ENCODE peak calls at places on chromosomes 2 and 18, in four cellular contexts. Z is A549, Y is IMR-90, C is K562. R is an unnamed sample.
A peak's percentile ranks its signal among the peaks of the same experiment; 100 is the strongest.

GRCh38 chr2:138475394-138475793 is 26.2 kb upstream of the SPOPL start:
- DNase-seq in Y (no peak), C (no peak), Z (no peak), R (no peak)

GRCh38 chr18:6798896-6799295 is 69.4 kb downstream of the ARHGAP28 start:
- DNase-seq in Y (no peak), C (no peak), Z (no peak), R (no peak)

GRCh38 chr18:30432349-30432748 is 610.2 kb downstream of the DSC3 start:
- DNase-seq in Z (no peak), Y (no peak), C (no peak), R (no peak)

GRCh38 chr2:209577376-209578357 is 153.8 kb downstream of the MAP2 start:
- DNase-seq in C (no peak), Y (peak; percentile 6), Z (no peak), R (no peak)

GRCh38 chr2:38407111-38407682 is 30.1 kb upstream of the ATL2 start:
- DNase-seq in C (no peak), Z (no peak), Y (no peak), R (no peak)

GRCh38 chr18:28960146-28960545 is 783.2 kb upstream of the CDH2 start:
- DNase-seq in Y (peak; percentile 60), C (no peak), Z (no peak), R (no peak)

GRCh38 chr2:241018051-241018891 is 19.9 kb downstream of the SNED1 start:
- DNase-seq in C (no peak), Y (peak; percentile 15), Z (no peak), R (peak; percentile 36)

GRCh38 chr2:230582851-230583283 is 129.8 kb upstream of the CAB39 start:
- DNase-seq in Z (no peak), Y (peak; percentile 21), C (no peak), R (no peak)

GRCh38 chr2:188665196-188665595 is 309.0 kb upstream of the COL3A1 start:
- DNase-seq in Y (peak; percentile 55), C (no peak), Z (no peak), R (no peak)

GRCh38 chr18:12326711-12327460 is 18.8 kb downstream of the TUBB6 start:
- DNase-seq in Y (no peak), Z (no peak), C (no peak), R (no peak)

GRCh38 chr18:28792404-28793103 is 615.6 kb upstream of the CDH2 start:
- DNase-seq in C (no peak), Y (no peak), Z (no peak), R (no peak)

GRCh38 chr18:79321625-79322024 is 74.1 kb upstream of the NFATC1 start:
- DNase-seq in Y (peak; percentile 44), Z (no peak), C (no peak), R (no peak)

GRCh38 chr2:200408428-200409311 is 101.2 kb downstream of the KCTD18 start:
- DNase-seq in C (peak; percentile 18), Z (peak; percentile 47), Y (peak; percentile 97), R (no peak)

GRCh38 chr2:222424281-222424728 is at the start of gene SGPP2:
- DNase-seq in Z (no peak), Y (no peak), C (no peak), R (peak; percentile 76)

GRCh38 chr18:23618862-23619387 is 32.6 kb upstream of the NPC1 start:
- DNase-seq in Y (no peak), C (no peak), Z (no peak), R (peak; percentile 82)

GRCh38 chr18:44541781-44542180 is 138.9 kb upstream of the SETBP1 start:
- DNase-seq in Y (no peak), Z (no peak), C (no peak), R (no peak)

DNA sequence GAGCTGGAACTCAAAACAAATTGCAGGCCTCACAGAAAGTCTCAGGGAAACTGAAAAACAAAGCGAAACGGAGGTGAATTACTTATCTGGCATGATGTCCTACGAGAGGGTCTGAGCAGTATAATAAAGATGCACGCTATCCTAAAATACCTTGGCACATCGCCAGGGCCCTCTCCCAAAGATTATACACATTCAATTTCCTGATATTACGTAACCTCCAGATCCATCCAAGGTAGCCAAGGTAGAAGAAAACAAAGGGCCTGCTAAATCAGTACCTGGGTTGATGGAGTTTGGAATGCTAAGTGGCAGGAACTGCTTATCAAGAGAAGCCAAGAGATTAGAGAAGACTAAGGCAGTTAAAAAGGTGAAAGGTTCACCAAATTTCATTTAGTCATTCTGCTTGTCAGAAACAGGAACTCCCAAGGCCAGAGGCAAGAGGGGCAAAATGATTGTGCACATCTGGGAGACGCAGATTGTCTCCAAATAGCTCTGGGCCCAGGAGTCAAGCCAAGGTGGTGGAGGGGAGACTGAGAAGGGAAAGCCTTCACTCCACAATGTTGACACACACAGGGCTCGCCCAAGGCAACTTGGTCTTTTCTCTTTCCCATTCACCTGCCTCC is 236.8 kb upstream of the ATP5MC3 start:
- DNase-seq in Y (no peak), C (no peak), Z (no peak), R (no peak)
- TF ChIP-seq MAFK in Y (no peak), C (no peak), Z (no peak), R (no peak)

DNA sequence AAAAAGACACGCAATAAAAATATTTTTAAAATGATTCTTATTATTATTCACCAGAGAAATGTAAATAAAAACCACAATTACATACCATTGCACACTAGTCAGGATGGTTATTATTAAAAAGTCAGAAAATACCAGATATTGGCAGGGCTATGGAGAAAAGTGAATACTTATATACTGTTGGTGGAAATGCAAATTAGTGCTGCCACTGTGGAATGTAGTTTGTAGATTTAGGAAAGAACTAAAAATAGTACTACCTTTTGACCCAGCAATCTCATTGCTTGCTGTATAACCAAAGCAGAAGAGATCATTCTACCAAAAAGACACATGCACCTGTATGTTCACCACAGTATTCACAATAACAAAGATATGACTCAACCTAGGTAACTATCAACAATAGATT is 1237.3 kb upstream of the FAM98A start:
- DNase-seq in Y (no peak), Z (no peak), C (no peak), R (no peak)
- TF ChIP-seq MAFK in Y (no peak), Z (no peak), C (no peak), R (no peak)

GRCh38 chr18:22026889-22027288 is 142.5 kb upstream of the GATA6 start:
- DNase-seq in Y (no peak), Z (no peak), C (no peak), R (no peak)
- TF ChIP-seq MAFK in Y (no peak), Z (no peak), C (no peak), R (no peak)

GRCh38 chr2:85838181-85838580 is 50.6 kb downstream of the ST3GAL5 start:
- DNase-seq in C (no peak), Z (no peak), Y (no peak), R (no peak)

GRCh38 chr2:85839461-85839860 is 49.3 kb downstream of the ST3GAL5 start:
- DNase-seq in Y (no peak), Z (no peak), C (no peak), R (no peak)

GRCh38 chr2:85840091-85840490 is 48.7 kb downstream of the ST3GAL5 start:
- DNase-seq in Z (no peak), Y (no peak), C (peak; percentile 45), R (no peak)

GRCh38 chr2:85834456-85834855 is 54.3 kb downstream of the ST3GAL5 start:
- DNase-seq in Z (no peak), C (no peak), Y (no peak), R (no peak)

GRCh38 chr2:85838641-85839040 is 50.1 kb downstream of the ST3GAL5 start:
- DNase-seq in Y (no peak), Z (no peak), C (no peak), R (no peak)
- TF ChIP-seq MAFK in Y (no peak), Z (no peak), C (no peak), R (no peak)

R was measured in H1.